ENCODE peak calls at places on chromosome 15, in six cellular contexts. P is IMR-90, X is transverse colon, I is stomach, N is GM12878, S is tibial nerve. F is an unnamed sample. For H3K4me1, the result is how much of the 10 kb centered on the place peaks cover.

GRCh38 chr15:61731081-61731480 is 329.2 kb downstream of the VPS13C start:
- DNase-seq in I (no peak), N (no peak), X (no peak), S (no peak), P (no peak), F (no peak)

GRCh38 chr15:90351479-90352108 is 490 bp upstream of the ZNF774 start:
- DNase-seq in P (no peak), N (no peak), I (no peak), S (no peak), X (no peak), F (no peak)

GRCh38 chr15:73227433-73228056 is 141.2 kb downstream of the HCN4 start:
- DNase-seq in X (no peak), I (no peak), S (no peak), P (no peak), N (no peak), F (no peak)

GRCh38 chr15:48913141-48913540 is 35.2 kb downstream of the EID1 start:
- DNase-seq in I (no peak), P (no peak), S (no peak), N (no peak), X (no peak), F (no peak)

GRCh38 chr15:53830707-53831386 is 71.4 kb upstream of the WDR72 start:
- DNase-seq in N (no peak), S (no peak), X (peak), I (peak), P (no peak), F (no peak)

GRCh38 chr15:63452552-63453136 is 51.7 kb upstream of the USP3 start:
- DNase-seq in X (no peak), S (no peak), N (no peak), P (no peak), I (no peak), F (no peak)

GRCh38 chr15:95946946-95947345 is 383.6 kb upstream of the NR2F2 start:
- DNase-seq in P (no peak), I (no peak), S (no peak), N (no peak), X (no peak), F (no peak)

GRCh38 chr15:38793181-38793580 is 228.6 kb upstream of the RASGRP1 start:
- DNase-seq in N (no peak), I (no peak), P (no peak), X (no peak), S (no peak), F (no peak)

GRCh38 chr15:31306036-31306425 is 20.6 kb upstream of the KLF13 start:
- DNase-seq in X (no peak), I (no peak), N (no peak), S (no peak), P (no peak), F (peak)

GRCh38 chr15:64067564-64068030 is 21.3 kb upstream of the DAPK2 start:
- DNase-seq in X (peak), S (peak), I (peak), P (peak), N (peak), F (peak)

GRCh38 chr15:64507293-64507802 is 47.0 kb downstream of the ZNF609 start:
- DNase-seq in N (peak), S (peak), P (peak), I (peak), X (peak), F (peak)

GRCh38 chr15:55900019-55900418 is 93.4 kb downstream of the NEDD4 start:
- DNase-seq in X (no peak), P (no peak), N (no peak), S (no peak), I (no peak), F (no peak)

GRCh38 chr15:75230524-75231371 is 27.4 kb upstream of the GOLGA6C start:
- DNase-seq in S (no peak), P (no peak), X (peak), N (no peak), I (no peak), F (no peak)

GRCh38 chr15:91824256-91824655 is 29.3 kb upstream of the SLCO3A1 start:
- DNase-seq in N (no peak), P (no peak), S (no peak), I (no peak), X (no peak), F (peak)

GRCh38 chr15:87167706-87168105 is 1088.0 kb downstream of the AGBL1 start:
- DNase-seq in N (no peak), I (no peak), P (no peak), S (no peak), X (no peak), F (no peak)

GRCh38 chr15:77723756-77724155 is 91.0 kb upstream of the LINGO1 start:
- DNase-seq in N (no peak), S (no peak), I (no peak), P (no peak), X (no peak), F (no peak)
- TF ChIP-seq POLR2A in N (no peak), S (no peak), I (no peak), P (no peak), X (no peak), F (no peak)

GRCh38 chr15:68426149-68426548 is 5.8 kb downstream of the ITGA11 start:
- DNase-seq in X (no peak), N (no peak), P (no peak), I (no peak), S (no peak), F (no peak)
- H3K4me1 ChIP-seq in X (under half), N (under half), P (under half), I (under half), S (under half), F (under half)

GRCh38 chr15:41416742-41417417 is at the start of gene RTF1:
- DNase-seq in X (peak), P (peak), N (peak), I (peak), S (peak), F (peak)
- TF ChIP-seq POLR2A in X (peak), P (peak), N (peak), I (no peak), S (peak), F (no peak)

GRCh38 chr15:41930867-41931222 is 37.0 kb upstream of the SPTBN5 start:
- DNase-seq in X (no peak), P (no peak), N (no peak), S (no peak), I (no peak), F (no peak)
- H3K4me1 ChIP-seq in X (half or more), P (under half), N (half or more), S (under half), I (half or more), F (under half)

GRCh38 chr15:67839929-67840746 is at the start of gene RNU6-1:
- DNase-seq in S (peak), N (peak), X (peak), I (peak), P (peak), F (peak)
- TF ChIP-seq POLR2A in S (peak), N (peak), X (peak), I (peak), P (peak), F (no peak)

DNA sequence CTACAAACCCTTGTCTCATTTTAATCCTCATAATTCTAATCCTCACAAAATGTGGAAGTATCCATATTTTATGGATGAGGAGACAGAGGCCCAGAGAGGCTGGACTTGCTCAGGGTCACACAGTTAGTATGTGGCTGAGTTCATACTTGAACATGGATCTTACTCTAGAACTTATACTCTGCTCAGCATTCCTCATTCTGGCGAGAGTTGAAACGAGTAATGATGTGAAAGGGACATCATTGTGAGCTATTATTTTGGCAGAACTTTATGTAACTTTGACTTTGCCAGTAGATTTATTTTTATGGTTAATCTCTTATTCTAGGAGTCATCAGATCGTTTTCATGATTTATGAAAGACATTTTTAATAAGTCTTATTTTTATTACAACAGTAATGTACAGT is 17.5 kb downstream of the AKAP13 start:
- DNase-seq in X (no peak), I (no peak), S (no peak), N (no peak), P (no peak), F (no peak)
- H3K4me1 ChIP-seq in X (half or more), I (under half), S (under half), N (under half), P (under half), F (under half)

F was measured in testis.